ENCODE peak calls at places on chromosomes 5 and 9, in five cellular contexts. V is ovary; A is naive thymus-derived CD4-positive, alpha-beta T cell; F is dorsolateral prefrontal cortex; D is NCI-H446 treated with DMSO at 0.1 percent for 48 hours. Y is an unnamed sample.
A peak's percentile ranks its signal among the peaks of the same experiment; 100 is the strongest.

GRCh38 chr5:149563461-149563860 is 12.2 kb upstream of the CSNK1A1 start:
- DNase-seq in V (no peak), A (no peak), F (no peak), D (no peak), Y (no peak)

GRCh38 chr5:61301345-61301744 is 30.7 kb upstream of the ZSWIM6 start:
- DNase-seq in V (no peak), A (no peak), F (no peak), D (peak; percentile 66), Y (no peak)

GRCh38 chr5:53211799-53212198 is 102.2 kb upstream of the MOCS2 start:
- DNase-seq in V (no peak), A (no peak), F (no peak), D (no peak), Y (no peak)

GRCh38 chr9:126953089-126953809 is 38.7 kb downstream of the RALGPS1 start:
- DNase-seq in V (no peak), A (no peak), F (no peak), D (no peak), Y (no peak)

GRCh38 chr9:4297795-4298254 is 2.0 kb downstream of the GLIS3 start:
- DNase-seq in V (peak; percentile 77), A (peak; percentile 54), F (no peak), D (no peak), Y (peak; percentile 89)

GRCh38 chr9:76610009-76610352 is 151.0 kb downstream of the GCNT1 start:
- DNase-seq in V (no peak), A (no peak), F (peak; percentile 19), D (no peak), Y (peak; percentile 86)

GRCh38 chr5:7419846-7420245 is 23.9 kb downstream of the ADCY2 start:
- DNase-seq in V (no peak), A (no peak), F (no peak), D (no peak), Y (no peak)

GRCh38 chr5:147734839-147735238 is 47.7 kb downstream of the JAKMIP2 start:
- DNase-seq in V (no peak), A (no peak), F (no peak), D (no peak), Y (no peak)

GRCh38 chr9:131641618-131642495 is 96.5 kb downstream of the PRRT1B start:
- DNase-seq in V (no peak), A (no peak), F (no peak), D (no peak), Y (no peak)

GRCh38 chr5:95417971-95418370 is 26.8 kb downstream of the FAM81B start:
- DNase-seq in V (no peak), A (no peak), F (no peak), D (no peak), Y (no peak)

GRCh38 chr5:72270037-72270436 is 50.0 kb downstream of the MRPS27 start:
- DNase-seq in V (no peak), A (no peak), F (no peak), D (no peak), Y (no peak)

GRCh38 chr9:121773954-121774714 is 122.7 kb downstream of the DAB2IP start:
- DNase-seq in V (peak; percentile 11), A (no peak), F (peak; percentile 48), D (no peak), Y (peak; percentile 43)